ENCODE peak calls at places on chromosomes 4 and X, in nine cellular contexts. S is IMR-90; B is SK-N-SH; E is A549; R is upper lobe of right lung; A is CD8-positive, alpha-beta T cell; H is endodermal cell; X is foreskin keratinocyte; M is H9. T is an unnamed sample. For H3K4me1, the result is how much of the 10 kb centered on the place peaks cover.

GRCh38 chrX:119669424-119670037 is 23.4 kb downstream of the SEPTIN6 start:
- DNase-seq in S (peak), B (peak), E (no peak), R (no peak), A (no peak), H (no peak), X (no peak), M (no peak), T (no peak)

GRCh38 chr4:42412251-42412650 is 15.0 kb downstream of the SHISA3 start:
- DNase-seq in S (peak), B (no peak), E (no peak), R (no peak), A (no peak), H (no peak), X (peak), M (no peak), T (no peak)

GRCh38 chrX:18461431-18461830 is 36.0 kb downstream of the CDKL5 start:
- DNase-seq in S (no peak), B (no peak), E (no peak), R (no peak), A (no peak), H (no peak), X (no peak), M (no peak), T (no peak)

GRCh38 chr4:89894654-89895652 is at the start of gene MMRN1:
- DNase-seq in S (no peak), B (no peak), E (no peak), R (no peak), A (no peak), H (peak), X (no peak), M (no peak), T (no peak)

GRCh38 chr4:1686440-1687036 is 2.4 kb upstream of the FAM53A start:
- DNase-seq in S (no peak), B (no peak), E (no peak), R (peak), A (no peak), H (peak), X (no peak), M (no peak), T (no peak)

GRCh38 chr4:8043596-8043995 is 103.9 kb upstream of the AFAP1 start:
- DNase-seq in S (no peak), B (no peak), E (no peak), R (no peak), A (no peak), H (no peak), X (no peak), M (no peak), T (no peak)

GRCh38 chr4:117156806-117157205 is 71.4 kb upstream of the TRAM1L1 start:
- DNase-seq in S (no peak), B (no peak), E (no peak), R (no peak), A (no peak), H (no peak), X (no peak), M (no peak), T (no peak)

GRCh38 chr4:44578954-44579353 is 72.5 kb downstream of the YIPF7 start:
- DNase-seq in S (no peak), B (no peak), E (no peak), R (no peak), A (no peak), H (no peak), X (no peak), M (no peak), T (no peak)

GRCh38 chrX:103530540-103530939 is 11.3 kb upstream of the RAB40A start:
- DNase-seq in S (peak), B (no peak), E (no peak), R (no peak), A (no peak), H (no peak), X (no peak), M (no peak), T (no peak)

GRCh38 chr4:29549308-29549707 is 1170.9 kb upstream of the PCDH7 start:
- DNase-seq in S (peak), B (no peak), E (no peak), R (no peak), A (no peak), H (no peak), X (peak), M (no peak), T (no peak)

GRCh38 chr4:2333916-2334644 is 72.2 kb upstream of the MXD4 start:
- DNase-seq in S (no peak), B (peak), E (no peak), R (no peak), A (no peak), H (peak), X (no peak), M (peak), T (no peak)

GRCh38 chrX:21989415-21989814 is 42.7 kb upstream of the PHEX start:
- DNase-seq in S (no peak), B (no peak), E (no peak), R (no peak), A (no peak), H (no peak), X (no peak), M (no peak), T (no peak)

GRCh38 chr4:122773021-122773420 is 40.5 kb downstream of the BBS12 start:
- DNase-seq in S (no peak), B (no peak), E (no peak), R (no peak), A (no peak), H (no peak), X (no peak), M (no peak), T (no peak)

GRCh38 chr4:76950846-76951321 is 1.3 kb downstream of the SEPTIN11 start:
- DNase-seq in S (peak), B (peak), E (peak), R (no peak), A (no peak), H (no peak), X (peak), M (peak), T (peak)

GRCh38 chrX:130990723-130991122 is 67.4 kb upstream of the ARHGAP36 start:
- DNase-seq in S (no peak), B (no peak), E (no peak), R (no peak), A (no peak), H (no peak), X (no peak), M (no peak), T (no peak)

GRCh38 chrX:33138677-33139249 is 72.6 kb downstream of the DMD start:
- DNase-seq in S (no peak), B (no peak), E (no peak), R (no peak), A (no peak), H (peak), X (no peak), M (no peak), T (no peak)

GRCh38 chr4:38131371-38132139 is 171.4 kb downstream of the PTTG2 start:
- DNase-seq in S (no peak), B (no peak), E (no peak), R (no peak), A (peak), H (peak), X (no peak), M (peak), T (no peak)

GRCh38 chrX:43870758-43871419 is 11.4 kb downstream of the MAOB start:
- DNase-seq in S (no peak), B (no peak), E (no peak), R (no peak), A (no peak), H (no peak), X (no peak), M (no peak), T (no peak)

GRCh38 chrX:54452920-54453319 is 12.7 kb downstream of the TSR2 start:
- DNase-seq in S (peak), B (peak), E (peak), R (no peak), A (no peak), H (peak), X (no peak), M (peak), T (no peak)

GRCh38 chr4:2079006-2079405 is 19.9 kb downstream of the NAT8L start:
- DNase-seq in S (no peak), B (no peak), E (no peak), R (peak), A (no peak), H (peak), X (no peak), M (peak), T (no peak)

GRCh38 chr4:14177987-14178386 is 550.5 kb upstream of the BOD1L1 start:
- DNase-seq in S (no peak), B (no peak), E (no peak), R (no peak), A (no peak), H (peak), X (no peak), M (no peak), T (no peak)

GRCh38 chr4:173076903-173077629 is 91.5 kb upstream of the GALNT7 start:
- DNase-seq in S (peak), B (no peak), E (no peak), R (no peak), A (no peak), H (no peak), X (peak), M (no peak), T (no peak)

GRCh38 chr4:72604324-72604723 is 35.3 kb upstream of the ADAMTS3 start:
- DNase-seq in S (no peak), B (no peak), E (no peak), R (no peak), A (no peak), H (no peak), X (peak), M (no peak), T (no peak)

GRCh38 chr4:137981277-137981676 is 260.9 kb downstream of the SLC7A11 start:
- DNase-seq in S (peak), B (no peak), E (no peak), R (no peak), A (no peak), H (no peak), X (no peak), M (no peak), T (no peak)

GRCh38 chrX:104567506-104567905 is 1.5 kb downstream of the IL1RAPL2 start:
- DNase-seq in S (no peak), B (peak), E (no peak), R (no peak), A (no peak), H (no peak), X (no peak), M (no peak), T (no peak)

GRCh38 chrX:151984328-151984727 is 9.9 kb upstream of the GABRE start:
- DNase-seq in S (peak), B (no peak), E (no peak), R (no peak), A (no peak), H (no peak), X (no peak), M (no peak), T (no peak)

GRCh38 chrX:16212436-16212835 is 45.2 kb downstream of the MAGEB17 start:
- DNase-seq in S (peak), B (peak), E (no peak), R (no peak), A (no peak), H (peak), X (no peak), M (peak), T (no peak)

GRCh38 chr4:23815351-23815750 is 74.5 kb downstream of the PPARGC1A start:
- DNase-seq in S (no peak), B (no peak), E (no peak), R (no peak), A (no peak), H (no peak), X (no peak), M (no peak), T (no peak)

GRCh38 chrX:140467211-140467610 is 37.7 kb downstream of the SOX3 start:
- DNase-seq in S (no peak), B (no peak), E (no peak), R (no peak), A (no peak), H (no peak), X (no peak), M (no peak), T (no peak)

GRCh38 chr4:169337510-169337909 is 66.8 kb upstream of the SH3RF1 start:
- DNase-seq in S (peak), B (no peak), E (no peak), R (no peak), A (no peak), H (no peak), X (peak), M (no peak), T (no peak)

GRCh38 chr4:7904108-7904516 is 35.5 kb downstream of the AFAP1 start:
- DNase-seq in S (peak), B (no peak), E (no peak), R (no peak), A (no peak), H (no peak), X (no peak), M (no peak), T (no peak)

GRCh38 chrX:152897216-152898144 is at the start of gene ZNF185:
- DNase-seq in S (no peak), B (peak), E (peak), R (peak), A (no peak), H (peak), X (no peak), M (peak), T (peak)

GRCh38 chr4:6779667-6780565 is 2.6 kb upstream of the KIAA0232 start:
- DNase-seq in S (peak), B (no peak), E (no peak), R (no peak), A (no peak), H (peak), X (no peak), M (peak), T (no peak)

DNA sequence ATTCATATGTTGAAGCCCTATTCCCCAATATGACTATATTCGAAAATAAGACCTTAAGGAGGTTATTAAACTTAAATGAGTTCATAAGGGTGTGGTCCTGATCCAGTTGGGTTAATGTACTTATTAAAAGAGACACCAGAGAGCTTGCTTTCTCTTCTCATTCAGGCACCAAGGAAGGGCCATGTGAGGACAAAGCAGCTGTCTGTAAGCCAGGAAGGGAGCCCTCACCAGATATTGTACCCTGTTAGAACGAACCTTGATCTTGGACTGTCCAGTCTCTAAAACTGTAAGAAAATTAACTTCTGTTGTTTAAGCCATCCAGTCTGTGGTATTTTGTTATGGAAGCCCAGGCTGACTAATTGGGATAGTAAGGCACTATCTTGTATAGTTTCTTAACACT is 9.1 kb upstream of the YTHDC1 start:
- DNase-seq in S (no peak), B (no peak), E (no peak), R (no peak), A (no peak), H (no peak), X (no peak), M (no peak), T (no peak)
- TF ChIP-seq CTCF in S (no peak), B (no peak), E (no peak), R (no peak), A (no peak), H (no peak), X (no peak), M (no peak), T (no peak)

DNA sequence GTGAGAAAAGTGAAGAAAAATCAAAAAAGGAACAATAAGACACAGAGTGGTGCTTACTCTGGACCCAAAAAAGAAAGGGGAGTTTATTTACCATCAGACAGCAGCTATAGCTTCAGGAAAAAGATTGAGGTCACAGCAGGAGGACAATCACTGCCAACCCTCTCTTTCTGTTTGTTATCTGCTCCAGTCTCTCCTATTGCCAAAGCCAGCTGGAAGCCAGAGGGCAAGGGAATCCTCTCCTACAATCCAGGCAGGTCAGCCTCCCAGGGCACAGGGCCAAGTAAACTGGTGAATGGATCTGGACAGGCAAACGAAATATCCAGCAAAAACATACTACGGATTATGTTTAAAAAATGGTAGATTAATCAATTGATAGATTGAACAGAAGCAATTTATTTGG is 306.9 kb upstream of the SLIT2 start:
- DNase-seq in S (no peak), B (peak), E (no peak), R (no peak), A (no peak), H (peak), X (no peak), M (no peak), T (no peak)
- H3K27ac ChIP-seq in S (no peak), B (no peak), E (no peak), R (no peak), A (no peak), H (no peak), X (no peak), M (no peak), T (no peak)

GRCh38 chrX:71100581-71101505 is 5.2 kb downstream of the FOXO4 start:
- DNase-seq in S (no peak), B (no peak), E (no peak), R (no peak), A (no peak), H (peak), X (no peak), M (peak), T (no peak)

GRCh38 chrX:71102292-71102691 is 4.2 kb downstream of the CXorf65 start:
- DNase-seq in S (no peak), B (peak), E (no peak), R (no peak), A (no peak), H (no peak), X (no peak), M (no peak), T (no peak)

GRCh38 chrX:71106427-71106826 is at the start of gene CXorf65:
- DNase-seq in S (no peak), B (no peak), E (no peak), R (no peak), A (no peak), H (no peak), X (no peak), M (no peak), T (no peak)

GRCh38 chrX:71105638-71106037 is 902 bp downstream of the CXorf65 start:
- DNase-seq in S (no peak), B (no peak), E (no peak), R (no peak), A (no peak), H (no peak), X (no peak), M (no peak), T (no peak)

GRCh38 chrX:71103110-71103983 is 3.2 kb downstream of the CXorf65 start:
- DNase-seq in S (no peak), B (peak), E (no peak), R (no peak), A (no peak), H (peak), X (no peak), M (peak), T (peak)
- H3K4me1 ChIP-seq in S (under half), B (under half), E (under half), R (under half), A (half or more), H (under half), X (under half), M (under half), T (under half)

GRCh38 chr4:154415313-154415712 is 76.3 kb downstream of the DCHS2 start:
- DNase-seq in S (no peak), B (no peak), E (no peak), R (no peak), A (no peak), H (peak), X (no peak), M (no peak), T (no peak)

GRCh38 chr4:154414796-154415195 is 76.8 kb downstream of the DCHS2 start:
- DNase-seq in S (no peak), B (no peak), E (no peak), R (no peak), A (no peak), H (no peak), X (no peak), M (no peak), T (no peak)

GRCh38 chr4:154421618-154422017 is 70.0 kb downstream of the DCHS2 start:
- DNase-seq in S (no peak), B (no peak), E (no peak), R (no peak), A (no peak), H (no peak), X (no peak), M (no peak), T (no peak)

GRCh38 chr4:154417358-154417673 is 74.3 kb downstream of the DCHS2 start:
- DNase-seq in S (no peak), B (no peak), E (no peak), R (no peak), A (no peak), H (no peak), X (no peak), M (no peak), T (no peak)

GRCh38 chr4:154416183-154416543 is 75.4 kb downstream of the DCHS2 start:
- DNase-seq in S (no peak), B (peak), E (no peak), R (no peak), A (no peak), H (peak), X (no peak), M (peak), T (no peak)
- TF ChIP-seq CTCF in S (no peak), B (peak), E (peak), R (no peak), A (no peak), H (peak), X (peak), M (peak), T (no peak)

T was measured in left lung.